ENCODE peak calls at places on chromosomes 3 and 15, in five cellular contexts. A, B, V, E and J are unnamed samples.

GRCh38 chr3:47542614-47543173 is 29.2 kb upstream of the ELP6 start:
- DNase-seq in A (no peak), E (no peak), B (peak), V (peak), J (no peak)

GRCh38 chr15:95932676-95933075 is 397.8 kb upstream of the NR2F2 start:
- DNase-seq in E (no peak), A (no peak), V (no peak), B (no peak), J (peak)

GRCh38 chr3:126961791-126962461 is 21.0 kb upstream of the PLXNA1 start:
- DNase-seq in V (no peak), B (peak), A (no peak), E (no peak), J (no peak)

GRCh38 chr3:195914648-195915473 is 6.5 kb upstream of the TNK2 start:
- DNase-seq in E (peak), V (peak), A (peak), B (peak), J (peak)

GRCh38 chr15:70627734-70628541 is 135.4 kb downstream of the UACA start:
- DNase-seq in E (no peak), B (no peak), V (peak), A (no peak), J (no peak)

GRCh38 chr3:168061332-168061996 is 34.3 kb downstream of the GOLIM4 start:
- DNase-seq in V (no peak), E (no peak), B (no peak), A (no peak), J (no peak)

GRCh38 chr3:140898340-140899180 is 43.1 kb upstream of the SLC25A36 start:
- DNase-seq in A (peak), V (peak), E (no peak), B (no peak), J (peak)

GRCh38 chr3:30282052-30282708 is 324.2 kb upstream of the TGFBR2 start:
- DNase-seq in E (no peak), A (peak), B (no peak), V (peak), J (peak)

GRCh38 chr3:145307272-145307671 is 853.7 kb downstream of the PLOD2 start:
- DNase-seq in A (no peak), B (no peak), V (no peak), E (no peak), J (no peak)

GRCh38 chr3:140470211-140470610 is 207.7 kb upstream of the TRIM42 start:
- DNase-seq in B (no peak), V (no peak), E (no peak), A (no peak), J (no peak)

GRCh38 chr3:158106773-158107461 is 697 bp upstream of the SHOX2 start:
- DNase-seq in B (no peak), E (no peak), A (no peak), V (no peak), J (no peak)

GRCh38 chr3:142542054-142542453 is 36.5 kb downstream of the ATR start:
- DNase-seq in V (no peak), A (no peak), E (no peak), B (no peak), J (no peak)

GRCh38 chr3:160331127-160331937 is 67.7 kb downstream of the IFT80 start:
- DNase-seq in V (peak), A (peak), E (no peak), B (no peak), J (peak)

GRCh38 chr3:14587733-14588360 is 47.7 kb upstream of the GRIP2 start:
- DNase-seq in B (no peak), V (no peak), A (peak), E (no peak), J (no peak)

GRCh38 chr3:126924458-126924857 is 58.5 kb upstream of the PLXNA1 start:
- DNase-seq in B (no peak), A (no peak), V (no peak), E (no peak), J (no peak)

GRCh38 chr15:95254263-95254662 is 1022.9 kb downstream of the MCTP2 start:
- DNase-seq in B (no peak), A (no peak), E (no peak), V (no peak), J (no peak)

GRCh38 chr3:194539498-194539897 is 52.7 kb upstream of the ATP13A3 start:
- DNase-seq in B (no peak), A (no peak), E (no peak), V (no peak), J (no peak)

GRCh38 chr3:8301977-8302589 is 199.5 kb upstream of the LMCD1 start:
- DNase-seq in B (no peak), V (peak), A (peak), E (no peak), J (peak)

GRCh38 chr3:11085078-11085840 is 69.0 kb upstream of the HRH1 start:
- DNase-seq in A (peak), V (no peak), E (no peak), B (no peak), J (no peak)

GRCh38 chr3:47365213-47366153 is 15.3 kb upstream of the PTPN23 start:
- DNase-seq in B (no peak), E (no peak), A (peak), V (peak), J (peak)

GRCh38 chr3:148938306-148938705 is 53.0 kb upstream of the GYG1 start:
- DNase-seq in A (no peak), B (no peak), E (no peak), V (no peak), J (no peak)

GRCh38 chr3:141940204-141940776 is 63.8 kb downstream of the ATP1B3 start:
- DNase-seq in B (no peak), A (peak), V (no peak), E (no peak), J (no peak)

GRCh38 chr15:36185845-36186244 is 393.6 kb upstream of the CDIN1 start:
- DNase-seq in B (no peak), V (no peak), A (no peak), E (no peak), J (no peak)

GRCh38 chr3:183301937-183302580 is 49.0 kb downstream of the B3GNT5 start:
- DNase-seq in A (peak), E (no peak), B (no peak), V (no peak), J (no peak)

GRCh38 chr3:171454026-171454425 is 6.2 kb downstream of the TNIK start:
- DNase-seq in B (no peak), V (no peak), E (no peak), A (no peak), J (no peak)

GRCh38 chr15:70853270-70853854 is 595 bp downstream of the LARP6 start:
- DNase-seq in A (peak), B (peak), V (peak), E (no peak), J (no peak)

GRCh38 chr15:79041598-79042175 is 48.9 kb downstream of the RASGRF1 start:
- DNase-seq in B (no peak), V (no peak), A (no peak), E (no peak), J (no peak)

GRCh38 chr15:64993290-64993689 is 3.6 kb upstream of the SPG21 start:
- DNase-seq in V (no peak), B (no peak), A (no peak), E (no peak), J (no peak)

GRCh38 chr15:57213783-57214366 is 162.4 kb upstream of the CGNL1 start:
- DNase-seq in B (no peak), A (peak), E (no peak), V (no peak), J (no peak)

GRCh38 chr15:101445562-101446526 is 43.7 kb downstream of the PCSK6 start:
- DNase-seq in V (no peak), E (no peak), B (no peak), A (peak), J (peak)

GRCh38 chr15:41666353-41666920 is 6.2 kb downstream of the MGA start:
- DNase-seq in A (peak), B (no peak), E (no peak), V (no peak), J (no peak)

GRCh38 chr3:194078046-194078445 is 57.9 kb upstream of the HES1 start:
- DNase-seq in V (no peak), E (no peak), A (no peak), B (no peak), J (no peak)

GRCh38 chr3:67484085-67484484 is 170.3 kb downstream of the SUCLG2 start:
- DNase-seq in V (no peak), A (no peak), E (no peak), B (no peak), J (no peak)

GRCh38 chr3:197486861-197487260 is 68.9 kb downstream of the BDH1 start:
- DNase-seq in B (no peak), E (no peak), A (peak), V (no peak), J (no peak)

GRCh38 chr3:89527736-89528335 is 420.4 kb downstream of the EPHA3 start:
- DNase-seq in A (no peak), V (peak), E (no peak), B (no peak), J (no peak)

GRCh38 chr3:82637574-82637973 is 876.1 kb upstream of the GBE1 start:
- DNase-seq in V (no peak), A (no peak), B (no peak), E (no peak), J (no peak)

GRCh38 chr3:82643948-82644347 is 882.5 kb upstream of the GBE1 start:
- DNase-seq in B (no peak), A (peak), E (no peak), V (no peak), J (no peak)

GRCh38 chr3:82641701-82642100 is 880.3 kb upstream of the GBE1 start:
- DNase-seq in E (no peak), B (no peak), A (peak), V (no peak), J (no peak)

DNA sequence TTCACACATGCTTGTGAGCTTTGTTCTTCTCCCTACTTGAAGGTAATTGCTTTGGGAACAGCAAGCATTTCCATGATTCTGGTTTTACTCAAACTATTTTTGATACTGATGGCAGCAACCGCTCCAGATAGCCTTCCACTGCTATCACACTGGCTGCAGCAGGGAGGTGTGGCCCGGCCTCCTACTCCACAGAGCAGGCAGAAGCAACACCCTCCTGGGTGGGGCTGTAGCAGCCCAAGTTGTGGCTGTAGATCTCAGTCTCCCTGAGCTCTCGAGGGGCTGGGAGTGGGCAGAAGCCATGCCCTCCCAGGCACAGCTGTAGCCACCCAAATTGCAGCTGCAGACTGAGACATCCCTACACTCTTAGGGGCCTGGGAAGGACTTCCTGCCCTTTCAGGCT is 878.8 kb upstream of the GBE1 start:
- DNase-seq in E (no peak), A (no peak), V (no peak), B (no peak), J (no peak)
- H3K4me3 ChIP-seq in E (no peak), A (no peak), V (no peak), B (no peak), J (no peak)

DNA sequence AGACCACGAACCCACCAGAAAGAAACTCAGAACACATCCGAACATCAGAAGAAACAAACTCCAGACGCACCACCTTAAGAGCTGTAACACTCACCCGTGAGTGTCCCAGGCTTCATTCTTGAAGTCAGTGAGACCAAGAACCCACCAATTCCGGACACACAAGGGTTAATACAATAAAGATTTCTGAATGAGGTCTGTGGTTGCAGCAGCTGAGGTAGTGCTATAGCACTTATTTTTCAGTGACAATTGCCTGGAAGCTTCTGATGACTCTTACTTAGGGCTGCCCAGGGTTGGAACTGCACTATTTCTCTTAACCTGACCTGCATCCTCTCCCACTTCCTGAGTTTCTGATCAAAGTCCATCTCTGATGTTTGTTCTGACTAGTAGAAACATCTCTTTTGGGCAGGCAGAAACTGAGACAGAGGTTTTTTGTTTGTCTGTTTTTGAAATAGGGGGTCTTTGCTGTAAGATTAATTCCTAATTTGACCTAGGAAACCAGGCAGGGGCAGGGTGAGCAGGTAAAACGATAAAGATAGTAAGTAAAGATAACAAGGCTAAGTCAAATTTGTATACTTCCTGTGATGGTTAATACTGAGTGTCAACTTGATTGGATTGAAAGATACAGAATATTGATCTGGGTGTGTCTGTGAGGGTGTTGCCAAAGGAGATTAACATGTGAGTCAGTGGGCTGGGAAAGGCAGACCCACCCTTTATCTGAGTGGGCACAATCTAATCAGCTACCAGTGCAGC is 169.1 kb downstream of the GAP43 start:
- DNase-seq in A (peak), B (no peak), V (no peak), E (no peak), J (no peak)
- H3K4me3 ChIP-seq in A (no peak), B (no peak), V (no peak), E (peak), J (no peak)

GRCh38 chr3:85377115-85377514 is 418.3 kb downstream of the CADM2 start:
- DNase-seq in V (no peak), B (no peak), E (no peak), A (no peak), J (no peak)
- H3K4me3 ChIP-seq in V (no peak), B (no peak), E (no peak), A (no peak), J (no peak)

GRCh38 chr15:93070136-93070535 is 18.9 kb downstream of the RGMA start:
- DNase-seq in A (peak), V (no peak), E (no peak), B (no peak), J (no peak)

GRCh38 chr15:93070901-93071300 is 18.1 kb downstream of the RGMA start:
- DNase-seq in V (no peak), B (no peak), E (no peak), A (no peak), J (no peak)

GRCh38 chr15:93072440-93073394 is 16.3 kb downstream of the RGMA start:
- DNase-seq in E (no peak), A (peak), V (peak), B (peak), J (peak)

GRCh38 chr15:93072011-93072410 is 17.0 kb downstream of the RGMA start:
- DNase-seq in A (no peak), V (peak), E (no peak), B (no peak), J (peak)

DNA sequence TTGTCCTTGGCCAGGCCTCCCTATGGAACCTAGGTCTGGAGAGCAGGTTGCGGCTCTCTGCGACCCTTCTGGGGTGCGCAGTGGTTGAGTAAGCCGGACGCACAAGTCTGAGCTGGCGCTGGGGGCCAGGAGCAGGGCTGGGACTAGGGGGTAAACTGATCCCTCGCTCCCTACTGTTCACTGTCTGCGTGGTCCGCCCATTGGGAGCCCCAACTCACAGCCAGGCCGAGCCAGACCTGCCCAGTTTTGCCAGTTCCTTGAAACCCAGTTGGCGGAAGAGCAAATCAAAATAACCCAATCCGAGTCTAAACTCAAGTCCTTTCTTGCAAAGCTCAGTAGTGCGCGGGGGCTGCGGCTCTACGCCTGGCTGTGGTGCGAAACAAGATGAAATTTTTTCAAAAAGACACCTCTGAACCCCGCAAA is 17.5 kb downstream of the RGMA start:
- DNase-seq in A (peak), B (peak), V (no peak), E (no peak), J (no peak)
- H3K4me3 ChIP-seq in A (peak), B (peak), V (peak), E (no peak), J (peak)

DNA sequence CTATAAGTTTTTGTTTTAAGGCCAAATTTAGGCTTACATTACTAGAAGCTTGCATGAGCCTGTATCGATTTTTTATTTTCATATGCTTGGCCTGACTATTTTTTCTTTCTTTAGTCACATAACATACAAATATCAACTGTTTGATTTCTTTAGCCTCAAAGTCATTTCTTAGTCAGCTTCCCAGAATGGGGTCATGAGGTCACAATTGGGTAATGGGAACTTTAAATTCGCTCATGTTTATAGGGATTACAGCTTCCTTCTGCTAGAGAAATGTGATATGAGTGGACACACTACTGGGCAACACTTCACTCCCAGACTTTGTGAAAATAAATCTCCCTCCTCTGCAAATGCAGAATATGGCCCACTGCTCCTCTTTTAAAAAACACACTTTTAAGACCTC is 9.1 kb upstream of the TIPARP start:
- DNase-seq in V (no peak), B (no peak), A (peak), E (no peak), J (peak)
- H3K4me3 ChIP-seq in V (no peak), B (no peak), A (no peak), E (no peak), J (no peak)

GRCh38 chr15:33293619-33294309 is 17.0 kb upstream of the RYR3 start:
- DNase-seq in V (no peak), B (no peak), A (peak), E (no peak), J (no peak)
- H3K4me3 ChIP-seq in V (no peak), B (no peak), A (no peak), E (no peak), J (no peak)